ENCODE peak calls at places on chromosome 2, in six cellular contexts. V is GM12891; Y is NCI-H446 treated with DMSO at 0.1 percent for 48 hours; P is CD4-positive, CD25-positive, alpha-beta regulatory T cell; W is AML-193; S is NCI-H774. N is an unnamed sample.

GRCh38 chr2:13650586-13651180 is 933.9 kb downstream of the TRIB2 start:
- DNase-seq in Y (no peak), S (no peak), P (no peak), W (no peak), V (no peak), N (no peak)

GRCh38 chr2:237724811-237725478 is 73.6 kb upstream of the RBM44 start:
- DNase-seq in Y (no peak), P (no peak), V (no peak), S (peak), W (no peak), N (no peak)

GRCh38 chr2:149152597-149152996 is 114.1 kb downstream of the LYPD6B start:
- DNase-seq in S (no peak), W (peak), P (no peak), V (no peak), Y (no peak), N (no peak)

GRCh38 chr2:70088508-70089219 is 1.4 kb downstream of the PCBP1 start:
- DNase-seq in Y (peak), S (peak), V (no peak), W (no peak), P (no peak), N (no peak)

GRCh38 chr2:61493523-61493942 is 22.6 kb upstream of the USP34 start:
- DNase-seq in W (no peak), V (no peak), S (no peak), Y (no peak), P (no peak), N (no peak)

GRCh38 chr2:172329404-172330059 is 97.9 kb upstream of the ITGA6 start:
- DNase-seq in V (no peak), P (no peak), W (no peak), Y (no peak), S (no peak), N (no peak)

GRCh38 chr2:134169788-134170187 is 84.1 kb upstream of the MGAT5 start:
- DNase-seq in Y (no peak), P (no peak), W (no peak), V (no peak), S (no peak), N (no peak)

GRCh38 chr2:176638167-176639015 is 369.1 kb downstream of the MTX2 start:
- DNase-seq in S (peak), V (peak), P (peak), W (peak), Y (no peak), N (peak)

GRCh38 chr2:143615617-143616016 is 486.4 kb downstream of the ARHGAP15 start:
- DNase-seq in W (no peak), S (no peak), V (no peak), P (no peak), Y (no peak), N (no peak)

GRCh38 chr2:195322324-195322723 is 334.7 kb upstream of the SLC39A10 start:
- DNase-seq in Y (peak), S (no peak), W (no peak), P (no peak), V (no peak), N (no peak)

GRCh38 chr2:228548230-228548629 is 366.7 kb upstream of the SPHKAP start:
- DNase-seq in V (no peak), W (no peak), S (no peak), P (no peak), Y (no peak), N (no peak)

GRCh38 chr2:74516070-74516633 is 1.9 kb downstream of the TLX2 start:
- DNase-seq in V (peak), S (no peak), W (no peak), Y (no peak), P (peak), N (peak)

GRCh38 chr2:216619411-216620393 is 13.5 kb upstream of the IGFBP2 start:
- DNase-seq in P (no peak), W (peak), Y (no peak), V (no peak), S (peak), N (no peak)

GRCh38 chr2:72089537-72089936 is 58.1 kb downstream of the CYP26B1 start:
- DNase-seq in V (no peak), S (no peak), W (no peak), P (no peak), Y (no peak), N (no peak)

GRCh38 chr2:213229814-213230213 is 54.5 kb upstream of the SPAG16 start:
- DNase-seq in S (no peak), V (no peak), W (no peak), Y (no peak), P (peak), N (no peak)

GRCh38 chr2:40935349-40935748 is 483.5 kb upstream of the SLC8A1 start:
- DNase-seq in Y (no peak), P (no peak), W (no peak), V (no peak), S (no peak), N (no peak)

GRCh38 chr2:62424899-62425298 is 81.1 kb downstream of the TMEM17 start:
- DNase-seq in W (no peak), S (no peak), P (no peak), Y (no peak), V (no peak), N (no peak)

GRCh38 chr2:9382604-9383235 is 40.6 kb downstream of the ITGB1BP1 start:
- DNase-seq in V (no peak), W (no peak), S (no peak), P (no peak), Y (no peak), N (no peak)

GRCh38 chr2:102975996-102976636 is 214.3 kb downstream of the TMEM182 start:
- DNase-seq in S (peak), V (no peak), W (peak), Y (peak), P (no peak), N (no peak)

N was measured in cerebellum.